ENCODE peak calls at places on chromosomes 2 and 18, in seven cellular contexts. U is uterus; I is activated CD8-positive, alpha-beta memory T cell treated with anti-CD3 and anti-CD28 coated beads for 24 hours; N is HepG2; A is substantia nigra; R is ureter; P is RCC 7860. L is an unnamed sample.

GRCh38 chr2:144959416-144959815 is 439.5 kb upstream of the ZEB2 start:
- DNase-seq in P (no peak), U (no peak), N (no peak), R (no peak), I (no peak), A (no peak), L (no peak)

GRCh38 chr2:190786404-190787166 is 94.0 kb upstream of the GLS start:
- DNase-seq in U (no peak), P (no peak), N (no peak), A (no peak), I (no peak), R (no peak), L (no peak)

GRCh38 chr2:207315131-207315530 is 149.4 kb upstream of the KLF7 start:
- DNase-seq in P (no peak), R (no peak), U (no peak), N (no peak), I (no peak), A (no peak), L (no peak)

GRCh38 chr2:72920317-72921087 is 3.2 kb downstream of the EMX1 start:
- DNase-seq in I (peak), U (no peak), P (no peak), R (no peak), A (no peak), N (no peak), L (peak)

GRCh38 chr2:50143822-50144575 is 887.9 kb downstream of the NRXN1 start:
- DNase-seq in R (no peak), P (peak), U (no peak), I (no peak), N (peak), A (no peak), L (no peak)

GRCh38 chr2:7692657-7693161 is 775.5 kb downstream of the RNF144A start:
- DNase-seq in R (no peak), N (no peak), I (no peak), A (no peak), P (no peak), U (no peak), L (no peak)

GRCh38 chr2:84395819-84396218 is 63.3 kb downstream of the SUCLG1 start:
- DNase-seq in U (no peak), P (no peak), N (no peak), I (no peak), A (no peak), R (no peak), L (no peak)

GRCh38 chr18:63149200-63149587 is 170.4 kb downstream of the BCL2 start:
- DNase-seq in P (no peak), A (no peak), U (no peak), R (no peak), I (peak), N (no peak), L (no peak)

GRCh38 chr18:31716362-31716761 is 32.0 kb upstream of the B4GALT6 start:
- DNase-seq in P (no peak), I (no peak), N (no peak), R (no peak), U (no peak), A (no peak), L (no peak)

GRCh38 chr2:189426886-189427285 is 14.4 kb upstream of the WDR75 start:
- DNase-seq in I (no peak), N (no peak), A (no peak), R (no peak), U (no peak), P (no peak), L (no peak)

GRCh38 chr2:88181511-88181910 is 11.4 kb downstream of the THNSL2 start:
- DNase-seq in I (no peak), P (peak), A (no peak), U (no peak), R (no peak), N (no peak), L (no peak)

GRCh38 chr2:229245013-229245412 is 26.1 kb downstream of the PID1 start:
- DNase-seq in I (no peak), A (no peak), U (no peak), R (no peak), N (no peak), P (no peak), L (no peak)

GRCh38 chr2:113202305-113203216 is 28.8 kb downstream of the PSD4 start:
- DNase-seq in I (no peak), U (no peak), A (no peak), R (no peak), N (no peak), P (peak), L (no peak)

GRCh38 chr2:172722481-172722880 is 13.2 kb upstream of the RAPGEF4 start:
- DNase-seq in A (no peak), I (no peak), N (no peak), P (no peak), R (no peak), U (no peak), L (no peak)